ENCODE peak calls at places on chromosomes 7 and 10, in five cellular contexts. One of them, this sample, is unnamed.

GRCh38 chr7:104772405-104772821 is 241.6 kb upstream of the KMT2E start:
- DNase-seq in T-helper 1 cell: no peak
- DNase-seq in ovary: no peak
- DNase-seq in fibroblast of villous mesenchyme: no peak
- DNase-seq in astrocyte of the spinal cord: no peak
- DNase-seq in this sample: no peak

GRCh38 chr7:519974-520458 is 370 bp upstream of the PDGFA start:
- DNase-seq in astrocyte of the spinal cord: peak
- DNase-seq in ovary: no peak
- DNase-seq in fibroblast of villous mesenchyme: peak
- DNase-seq in T-helper 1 cell: no peak
- DNase-seq in this sample: no peak

GRCh38 chr10:3807221-3807927 is 22.4 kb upstream of the KLF6 start:
- DNase-seq in astrocyte of the spinal cord: peak
- DNase-seq in fibroblast of villous mesenchyme: peak
- DNase-seq in T-helper 1 cell: no peak
- DNase-seq in ovary: no peak
- DNase-seq in this sample: peak

GRCh38 chr10:17177014-17177413 is 24.5 kb downstream of the TRDMT1 start:
- DNase-seq in T-helper 1 cell: no peak
- DNase-seq in astrocyte of the spinal cord: no peak
- DNase-seq in fibroblast of villous mesenchyme: no peak
- DNase-seq in ovary: no peak
- DNase-seq in this sample: no peak

GRCh38 chr7:116138202-116138801 is 72.0 kb upstream of the TES start:
- DNase-seq in astrocyte of the spinal cord: peak
- DNase-seq in fibroblast of villous mesenchyme: peak
- DNase-seq in T-helper 1 cell: no peak
- DNase-seq in ovary: no peak
- DNase-seq in this sample: peak

GRCh38 chr10:112526906-112527305 is 79.9 kb downstream of the VTI1A start:
- DNase-seq in T-helper 1 cell: no peak
- DNase-seq in fibroblast of villous mesenchyme: no peak
- DNase-seq in astrocyte of the spinal cord: no peak
- DNase-seq in ovary: no peak
- DNase-seq in this sample: no peak

GRCh38 chr10:6321880-6322279 is 119.1 kb downstream of the PFKFB3 start:
- DNase-seq in T-helper 1 cell: no peak
- DNase-seq in fibroblast of villous mesenchyme: peak
- DNase-seq in ovary: no peak
- DNase-seq in astrocyte of the spinal cord: peak
- DNase-seq in this sample: no peak

GRCh38 chr10:70445718-70446485 is 4.4 kb upstream of the NODAL start:
- DNase-seq in ovary: no peak
- DNase-seq in T-helper 1 cell: no peak
- DNase-seq in astrocyte of the spinal cord: peak
- DNase-seq in fibroblast of villous mesenchyme: peak
- DNase-seq in this sample: peak

GRCh38 chr7:111873963-111874693 is 311.8 kb upstream of the IMMP2L start:
- DNase-seq in T-helper 1 cell: no peak
- DNase-seq in astrocyte of the spinal cord: no peak
- DNase-seq in fibroblast of villous mesenchyme: peak
- DNase-seq in ovary: no peak
- DNase-seq in this sample: no peak

GRCh38 chr10:89206402-89207180 is 526 bp downstream of the CH25H start:
- DNase-seq in T-helper 1 cell: peak
- DNase-seq in ovary: peak
- DNase-seq in fibroblast of villous mesenchyme: peak
- DNase-seq in astrocyte of the spinal cord: no peak
- DNase-seq in this sample: no peak

GRCh38 chr7:28155964-28156363 is 24.6 kb downstream of the JAZF1 start:
- DNase-seq in T-helper 1 cell: no peak
- DNase-seq in fibroblast of villous mesenchyme: peak
- DNase-seq in ovary: no peak
- DNase-seq in astrocyte of the spinal cord: peak
- DNase-seq in this sample: peak

GRCh38 chr10:10824611-10825148 is 193.0 kb upstream of the CELF2 start:
- DNase-seq in ovary: peak
- DNase-seq in T-helper 1 cell: no peak
- DNase-seq in astrocyte of the spinal cord: peak
- DNase-seq in fibroblast of villous mesenchyme: peak
- DNase-seq in this sample: peak

GRCh38 chr7:29372351-29372931 is 177.9 kb downstream of the CHN2 start:
- DNase-seq in astrocyte of the spinal cord: no peak
- DNase-seq in fibroblast of villous mesenchyme: no peak
- DNase-seq in ovary: no peak
- DNase-seq in T-helper 1 cell: no peak
- DNase-seq in this sample: no peak

GRCh38 chr7:74051629-74052410 is 23.8 kb downstream of the ELN start:
- DNase-seq in ovary: no peak
- DNase-seq in fibroblast of villous mesenchyme: no peak
- DNase-seq in astrocyte of the spinal cord: no peak
- DNase-seq in T-helper 1 cell: no peak
- DNase-seq in this sample: no peak

GRCh38 chr10:97037365-97038361 is 148.1 kb downstream of the SLIT1 start:
- DNase-seq in T-helper 1 cell: peak
- DNase-seq in astrocyte of the spinal cord: peak
- DNase-seq in fibroblast of villous mesenchyme: peak
- DNase-seq in ovary: peak
- DNase-seq in this sample: peak

GRCh38 chr10:132437511-132437910 is 40.5 kb downstream of the PWWP2B start:
- DNase-seq in astrocyte of the spinal cord: no peak
- DNase-seq in fibroblast of villous mesenchyme: no peak
- DNase-seq in T-helper 1 cell: no peak
- DNase-seq in ovary: no peak
- DNase-seq in this sample: no peak

GRCh38 chr10:60718891-60719290 is 59.4 kb upstream of the CDK1 start:
- DNase-seq in T-helper 1 cell: no peak
- DNase-seq in astrocyte of the spinal cord: peak
- DNase-seq in ovary: no peak
- DNase-seq in fibroblast of villous mesenchyme: peak
- DNase-seq in this sample: peak

GRCh38 chr10:47253651-47254375 is 46.2 kb upstream of the GDF10 start:
- DNase-seq in astrocyte of the spinal cord: peak
- DNase-seq in fibroblast of villous mesenchyme: no peak
- DNase-seq in ovary: no peak
- DNase-seq in T-helper 1 cell: no peak
- DNase-seq in this sample: peak

GRCh38 chr10:43844236-43844635 is 195.6 kb upstream of the ZNF32 start:
- DNase-seq in ovary: no peak
- DNase-seq in astrocyte of the spinal cord: no peak
- DNase-seq in fibroblast of villous mesenchyme: no peak
- DNase-seq in T-helper 1 cell: no peak
- DNase-seq in this sample: no peak

GRCh38 chr7:92716825-92717580 is 119.4 kb downstream of the CDK6 start:
- DNase-seq in fibroblast of villous mesenchyme: no peak
- DNase-seq in T-helper 1 cell: no peak
- DNase-seq in ovary: no peak
- DNase-seq in astrocyte of the spinal cord: no peak
- DNase-seq in this sample: no peak

GRCh38 chr10:62373995-62374861 is at the start of gene ZNF365:
- DNase-seq in T-helper 1 cell: peak
- DNase-seq in fibroblast of villous mesenchyme: peak
- DNase-seq in ovary: no peak
- DNase-seq in astrocyte of the spinal cord: peak
- DNase-seq in this sample: no peak